ENCODE peak calls at places on chromosomes 7 and 10, in five cellular contexts. T, S, O, E and Y are unnamed samples.
A peak's percentile ranks its signal among the peaks of the same experiment; 100 is the strongest.

GRCh38 chr10:116891208-116891607 is 41.9 kb downstream of the ENO4 start:
- DNase-seq in T (no peak), S (no peak), O (no peak), E (no peak), Y (no peak)

GRCh38 chr7:100119701-100120517 is 475 bp downstream of the CNPY4 start:
- DNase-seq in T (peak; percentile 46), S (peak; percentile 61), O (peak; percentile 69), E (peak; percentile 77), Y (peak; percentile 61)

GRCh38 chr7:12771378-12771877 is 84.0 kb downstream of the ARL4A start:
- DNase-seq in T (no peak), S (no peak), O (no peak), E (no peak), Y (no peak)

GRCh38 chr7:71793251-71793650 is 618.9 kb downstream of the CALN1 start:
- DNase-seq in T (no peak), S (no peak), O (no peak), E (no peak), Y (no peak)

GRCh38 chr7:134605978-134606923 is 40.4 kb upstream of the BPGM start:
- DNase-seq in T (peak; percentile 70), S (peak; percentile 49), O (peak; percentile 82), E (peak; percentile 51), Y (peak; percentile 32)

GRCh38 chr7:95434501-95435421 is at the start of gene PON2:
- DNase-seq in T (peak; percentile 81), S (peak; percentile 20), O (peak; percentile 90), E (peak; percentile 32), Y (peak; percentile 11)

GRCh38 chr10:128576916-128577670 is 450.9 kb upstream of the MKI67 start:
- DNase-seq in T (no peak), S (no peak), O (no peak), E (no peak), Y (no peak)

GRCh38 chr10:131875501-131875900 is 25.3 kb upstream of the PPP2R2D start:
- DNase-seq in T (no peak), S (no peak), O (no peak), E (no peak), Y (no peak)

GRCh38 chr7:74454948-74455804 is 1.5 kb downstream of the GTF2IRD1 start:
- DNase-seq in T (no peak), S (no peak), O (peak; percentile 59), E (no peak), Y (no peak)

GRCh38 chr7:79217468-79217867 is 236.0 kb downstream of the MAGI2 start:
- DNase-seq in T (no peak), S (no peak), O (no peak), E (no peak), Y (no peak)

GRCh38 chr7:2063562-2064360 is 169.0 kb downstream of the MAD1L1 start:
- DNase-seq in T (no peak), S (no peak), O (no peak), E (no peak), Y (no peak)

GRCh38 chr10:116511365-116511764 is 34.4 kb upstream of the PNLIP start:
- DNase-seq in T (no peak), S (no peak), O (no peak), E (no peak), Y (no peak)

GRCh38 chr10:132096223-132096622 is 30.5 kb downstream of the JAKMIP3 start:
- DNase-seq in T (no peak), S (no peak), O (no peak), E (no peak), Y (no peak)

GRCh38 chr7:116610210-116610609 is 61.8 kb upstream of the MET start:
- DNase-seq in T (no peak), S (no peak), O (no peak), E (no peak), Y (no peak)

GRCh38 chr7:55410641-55411239 is 45.6 kb downstream of the LANCL2 start:
- DNase-seq in T (no peak), S (no peak), O (no peak), E (no peak), Y (no peak)

GRCh38 chr7:6015917-6016652 is 7.0 kb downstream of the AIMP2 start:
- DNase-seq in T (no peak), S (no peak), O (no peak), E (no peak), Y (no peak)

GRCh38 chr7:2722591-2722990 is 34.6 kb downstream of the AMZ1 start:
- DNase-seq in T (no peak), S (no peak), O (no peak), E (no peak), Y (no peak)

GRCh38 chr7:133003052-133003910 is 78.6 kb downstream of the CHCHD3 start:
- DNase-seq in T (peak; percentile 71), S (no peak), O (no peak), E (no peak), Y (no peak)

GRCh38 chr7:1848013-1848640 is 178.1 kb downstream of the ELFN1 start:
- DNase-seq in T (no peak), S (no peak), O (no peak), E (no peak), Y (peak; percentile 1)

GRCh38 chr7:112594397-112594796 is 113.6 kb downstream of the LSMEM1 start:
- DNase-seq in T (no peak), S (no peak), O (no peak), E (no peak), Y (no peak)

GRCh38 chr7:139242741-139243281 is 11.8 kb downstream of the UBN2 start:
- DNase-seq in T (no peak), S (no peak), O (no peak), E (no peak), Y (no peak)

GRCh38 chr7:8442814-8443304 is 9.4 kb downstream of the NXPH1 start:
- DNase-seq in T (no peak), S (peak; percentile 11), O (peak; percentile 95), E (peak; percentile 28), Y (no peak)

GRCh38 chr7:101332026-101332425 is 10.4 kb upstream of the IFT22 start:
- DNase-seq in T (no peak), S (no peak), O (no peak), E (no peak), Y (no peak)

GRCh38 chr7:28956608-28957063 is 1.5 kb downstream of the TRIL start:
- DNase-seq in T (no peak), S (no peak), O (peak; percentile 74), E (no peak), Y (no peak)

GRCh38 chr10:47314416-47314970 is 7.8 kb upstream of the GDF2 start:
- DNase-seq in T (no peak), S (no peak), O (no peak), E (no peak), Y (no peak)

GRCh38 chr7:135991322-135991721 is 14.2 kb upstream of the MTPN start:
- DNase-seq in T (no peak), S (no peak), O (no peak), E (no peak), Y (no peak)

GRCh38 chr7:2612445-2613112 is 19.2 kb upstream of the TTYH3 start:
- DNase-seq in T (no peak), S (no peak), O (no peak), E (no peak), Y (no peak)

GRCh38 chr10:91410638-91411367 is 659 bp downstream of the HECTD2 start:
- DNase-seq in T (peak; percentile 57), S (peak; percentile 6), O (no peak), E (peak; percentile 20), Y (no peak)

GRCh38 chr7:142581341-142581740 is 167.9 kb upstream of the PRSS1 start:
- DNase-seq in T (peak; percentile 88), S (no peak), O (peak; percentile 9), E (peak; percentile 36), Y (no peak)

GRCh38 chr7:68925241-68925640 is 673.0 kb upstream of the AUTS2 start:
- DNase-seq in T (no peak), S (no peak), O (no peak), E (no peak), Y (no peak)

DNA sequence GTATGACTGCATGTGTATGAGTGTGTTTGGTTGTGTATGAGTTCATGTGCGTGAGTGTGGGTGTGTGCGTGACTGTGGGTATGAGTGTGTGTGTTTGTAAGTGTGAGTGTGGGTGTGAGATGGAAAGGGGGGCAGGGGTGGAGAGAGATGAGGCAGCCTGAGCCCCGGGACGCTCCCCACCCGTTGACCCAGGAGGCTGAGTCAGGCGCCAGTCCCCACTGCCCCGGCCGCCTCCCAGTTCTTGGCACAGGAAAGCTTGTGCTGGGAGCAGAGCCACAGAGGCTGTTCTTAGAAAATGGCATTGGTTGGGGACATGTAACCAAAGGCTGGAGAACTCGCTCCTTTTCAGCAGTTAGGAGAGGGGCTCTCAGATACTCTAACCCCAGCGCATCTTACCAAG is 27.8 kb upstream of the NUB1 start:
- DNase-seq in T (no peak), S (no peak), O (no peak), E (no peak), Y (no peak)
- H3K9me3 ChIP-seq in T (no peaks in the 10 kb centered on the region), S (peaks cover 9% of the 10 kb centered on the region), O (no peaks in the 10 kb centered on the region), E (no peaks in the 10 kb centered on the region), Y (no peaks in the 10 kb centered on the region)

GRCh38 chr7:158315326-158315725 is 272.3 kb downstream of the PTPRN2 start:
- DNase-seq in T (no peak), S (no peak), O (no peak), E (no peak), Y (no peak)

GRCh38 chr7:158312789-158313188 is 274.8 kb downstream of the PTPRN2 start:
- DNase-seq in T (no peak), S (no peak), O (no peak), E (no peak), Y (no peak)

GRCh38 chr7:158313931-158314330 is 273.7 kb downstream of the PTPRN2 start:
- DNase-seq in T (no peak), S (no peak), O (no peak), E (no peak), Y (no peak)

GRCh38 chr7:158315881-158316280 is 271.7 kb downstream of the PTPRN2 start:
- DNase-seq in T (no peak), S (no peak), O (no peak), E (no peak), Y (no peak)

DNA sequence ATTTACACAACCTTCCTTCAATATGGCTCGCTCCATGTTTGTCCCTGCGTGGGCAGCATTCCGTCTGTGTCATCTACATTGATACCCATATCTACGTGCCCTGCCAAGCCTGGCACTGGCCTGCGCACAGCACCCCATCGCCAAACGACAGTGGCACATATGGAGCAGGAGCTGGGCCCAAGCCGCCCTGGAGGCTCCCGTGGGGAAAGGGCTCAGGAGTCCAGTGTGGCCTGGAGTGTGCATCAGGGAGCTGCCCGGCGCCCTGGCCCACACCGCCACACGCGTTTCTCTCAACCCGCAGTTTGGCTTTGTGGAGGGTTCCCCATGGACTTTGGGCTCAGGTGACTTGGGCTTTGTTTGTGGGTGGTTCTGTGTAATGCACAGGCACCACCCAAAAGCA is 273.2 kb downstream of the PTPRN2 start:
- DNase-seq in T (no peak), S (no peak), O (no peak), E (no peak), Y (no peak)
- H3K9me3 ChIP-seq in T (no peaks in the 10 kb centered on the region), S (no peaks in the 10 kb centered on the region), O (no peaks in the 10 kb centered on the region), E (no peaks in the 10 kb centered on the region), Y (peaks cover 2% of the 10 kb centered on the region)

GRCh38 chr7:158450476-158451124 is 137.0 kb downstream of the PTPRN2 start:
- DNase-seq in T (no peak), S (no peak), O (no peak), E (no peak), Y (no peak)
- H3K9me3 ChIP-seq in T (no peaks in the 10 kb centered on the region), S (no peaks in the 10 kb centered on the region), O (no peaks in the 10 kb centered on the region), E (no peaks in the 10 kb centered on the region), Y (no peaks in the 10 kb centered on the region)

DNA sequence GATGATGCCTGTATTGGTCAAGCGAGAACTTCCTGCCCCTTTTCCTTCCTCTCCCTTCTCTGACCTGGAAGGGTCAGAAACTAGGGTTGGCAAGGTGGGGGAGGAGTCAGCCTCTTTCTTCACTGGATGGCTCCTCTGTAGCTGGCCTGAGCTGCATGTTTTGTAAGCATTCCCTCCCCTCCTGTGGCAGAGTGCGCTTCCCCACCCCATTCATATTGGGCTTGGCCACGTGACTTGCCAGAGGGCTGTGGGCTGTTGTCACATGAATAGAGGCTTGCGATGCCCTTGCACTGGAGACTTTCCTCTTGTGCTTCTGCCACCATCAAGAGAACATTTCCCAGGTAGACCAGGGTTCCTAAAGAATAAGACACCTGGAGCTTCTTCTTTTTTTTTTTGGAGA is 111.3 kb upstream of the PODXL start:
- DNase-seq in T (no peak), S (no peak), O (no peak), E (no peak), Y (no peak)
- H3K9me3 ChIP-seq in T (no peaks in the 10 kb centered on the region), S (no peaks in the 10 kb centered on the region), O (no peaks in the 10 kb centered on the region), E (no peaks in the 10 kb centered on the region), Y (no peaks in the 10 kb centered on the region)